ENCODE peak calls at places on chromosomes 16 and 17, in four cellular contexts. One of them, this sample, is unnamed.

GRCh38 chr16:11497851-11498289 is 88.8 kb downstream of the LITAF start:
- DNase-seq in HepG2: peak
- DNase-seq in WTC11: no peak
- DNase-seq in A549: no peak
- DNase-seq in this sample: peak

GRCh38 chr17:57622886-57623433 is 122.1 kb downstream of the CCDC182 start:
- DNase-seq in HepG2: peak
- DNase-seq in WTC11: no peak
- DNase-seq in A549: peak
- DNase-seq in this sample: no peak

GRCh38 chr17:27577884-27578717 is 52.9 kb upstream of the LGALS9 start:
- DNase-seq in HepG2: no peak
- DNase-seq in WTC11: no peak
- DNase-seq in A549: no peak
- DNase-seq in this sample: peak

GRCh38 chr16:85829751-85830445 is 30.4 kb downstream of the COX4I1 start:
- DNase-seq in HepG2: no peak
- DNase-seq in WTC11: no peak
- DNase-seq in A549: no peak
- DNase-seq in this sample: no peak

GRCh38 chr17:33233855-33234228 is 59.3 kb downstream of the ASIC2 start:
- DNase-seq in HepG2: no peak
- DNase-seq in WTC11: no peak
- DNase-seq in A549: no peak
- DNase-seq in this sample: no peak

GRCh38 chr17:56624315-56624714 is 30.8 kb downstream of the NOG start:
- DNase-seq in HepG2: no peak
- DNase-seq in WTC11: no peak
- DNase-seq in A549: no peak
- DNase-seq in this sample: no peak

GRCh38 chr17:44254696-44255095 is 13.2 kb downstream of the SLC4A1 start:
- DNase-seq in HepG2: no peak
- DNase-seq in WTC11: no peak
- DNase-seq in A549: no peak
- DNase-seq in this sample: no peak

GRCh38 chr16:2816751-2817495 is at the start of gene PRSS21:
- DNase-seq in HepG2: no peak
- DNase-seq in WTC11: peak
- DNase-seq in A549: no peak
- DNase-seq in this sample: peak

GRCh38 chr17:9052921-9053320 is 31.6 kb downstream of the NTN1 start:
- DNase-seq in HepG2: no peak
- DNase-seq in WTC11: no peak
- DNase-seq in A549: no peak
- DNase-seq in this sample: no peak

GRCh38 chr17:75830168-75831031 is 13.8 kb downstream of the UNC13D start:
- DNase-seq in HepG2: no peak
- DNase-seq in WTC11: peak
- DNase-seq in A549: peak
- DNase-seq in this sample: peak

GRCh38 chr17:14301279-14301760 is 439 bp downstream of the HS3ST3B1 start:
- DNase-seq in HepG2: no peak
- DNase-seq in WTC11: no peak
- DNase-seq in A549: peak
- DNase-seq in this sample: peak

GRCh38 chr16:13419589-13419988 is 500.4 kb upstream of the ERCC4 start:
- DNase-seq in HepG2: no peak
- DNase-seq in WTC11: no peak
- DNase-seq in A549: no peak
- DNase-seq in this sample: no peak

GRCh38 chr16:19173649-19174383 is 5.8 kb downstream of the SYT17 start:
- DNase-seq in HepG2: no peak
- DNase-seq in WTC11: no peak
- DNase-seq in A549: no peak
- DNase-seq in this sample: no peak

GRCh38 chr17:27560668-27561067 is 70.3 kb upstream of the LGALS9 start:
- DNase-seq in HepG2: no peak
- DNase-seq in WTC11: no peak
- DNase-seq in A549: no peak
- DNase-seq in this sample: no peak

GRCh38 chr16:22373662-22374310 is 633 bp downstream of the CDR2 start:
- DNase-seq in HepG2: no peak
- DNase-seq in WTC11: peak
- DNase-seq in A549: no peak
- DNase-seq in this sample: no peak

GRCh38 chr17:71869833-71870545 is 250.8 kb upstream of the SOX9 start:
- DNase-seq in HepG2: no peak
- DNase-seq in WTC11: no peak
- DNase-seq in A549: no peak
- DNase-seq in this sample: no peak

DNA sequence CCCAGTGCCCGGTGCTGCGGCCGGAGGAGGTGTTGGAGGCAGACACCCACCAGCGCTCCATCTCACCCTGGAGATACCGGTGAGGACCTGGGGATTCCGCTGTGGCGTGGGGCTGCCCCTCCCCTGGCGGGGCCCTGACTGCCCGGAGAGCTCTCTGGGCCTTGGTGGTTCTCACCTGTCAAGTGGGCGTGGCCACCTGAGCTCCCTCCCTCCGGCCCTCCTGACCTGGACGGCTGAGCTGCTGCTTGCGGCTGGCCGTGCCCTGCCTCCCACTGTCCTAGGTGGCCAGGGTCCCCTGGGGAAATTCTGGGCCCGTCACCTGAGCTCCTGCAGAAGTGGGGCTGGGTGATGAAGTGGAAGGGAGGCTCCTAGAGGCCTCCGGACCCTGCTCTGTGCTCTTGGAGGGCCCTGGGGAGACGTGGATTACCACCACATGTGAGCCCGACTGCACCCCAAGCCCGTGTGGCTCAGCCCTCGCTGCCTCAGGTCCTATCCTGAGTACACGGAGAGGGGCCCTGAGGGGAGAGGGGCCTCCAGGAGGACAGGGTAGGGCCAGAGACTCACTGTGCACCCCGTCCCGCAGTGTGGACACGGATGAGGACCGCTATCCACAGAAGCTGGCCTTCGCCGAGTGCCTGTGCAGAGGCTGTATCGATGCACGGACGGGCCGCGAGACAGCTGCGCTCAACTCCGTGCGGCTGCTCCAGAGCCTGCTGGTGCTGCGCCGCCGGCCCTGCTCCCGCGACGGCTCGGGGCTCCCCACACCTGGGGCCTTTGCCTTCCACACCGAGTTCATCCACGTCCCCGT is 1.1 kb downstream of the IL17C start:
- DNase-seq in HepG2: no peak
- DNase-seq in WTC11: peak
- DNase-seq in A549: no peak
- DNase-seq in this sample: no peak
- TF ChIP-seq NR3C1 in HepG2: no peak
- TF ChIP-seq NR3C1 in WTC11: no peak
- TF ChIP-seq NR3C1 in A549: no peak
- TF ChIP-seq NR3C1 in this sample: no peak

GRCh38 chr16:75027520-75028300 is 28.9 kb downstream of the ZNRF1 start:
- DNase-seq in HepG2: no peak
- DNase-seq in WTC11: no peak
- DNase-seq in A549: no peak
- DNase-seq in this sample: no peak
- TF ChIP-seq NR3C1 in HepG2: no peak
- TF ChIP-seq NR3C1 in WTC11: no peak
- TF ChIP-seq NR3C1 in A549: no peak
- TF ChIP-seq NR3C1 in this sample: no peak

GRCh38 chr17:17401271-17401781 is 75.5 kb upstream of the MED9 start:
- DNase-seq in HepG2: peak
- DNase-seq in WTC11: peak
- DNase-seq in A549: peak
- DNase-seq in this sample: peak

GRCh38 chr17:17403899-17404576 is 72.8 kb upstream of the MED9 start:
- DNase-seq in HepG2: no peak
- DNase-seq in WTC11: no peak
- DNase-seq in A549: no peak
- DNase-seq in this sample: no peak

GRCh38 chr17:17400566-17401184 is 76.1 kb upstream of the MED9 start:
- DNase-seq in HepG2: no peak
- DNase-seq in WTC11: no peak
- DNase-seq in A549: no peak
- DNase-seq in this sample: no peak

GRCh38 chr17:17400070-17400469 is 76.7 kb upstream of the MED9 start:
- DNase-seq in HepG2: no peak
- DNase-seq in WTC11: no peak
- DNase-seq in A549: no peak
- DNase-seq in this sample: no peak

DNA sequence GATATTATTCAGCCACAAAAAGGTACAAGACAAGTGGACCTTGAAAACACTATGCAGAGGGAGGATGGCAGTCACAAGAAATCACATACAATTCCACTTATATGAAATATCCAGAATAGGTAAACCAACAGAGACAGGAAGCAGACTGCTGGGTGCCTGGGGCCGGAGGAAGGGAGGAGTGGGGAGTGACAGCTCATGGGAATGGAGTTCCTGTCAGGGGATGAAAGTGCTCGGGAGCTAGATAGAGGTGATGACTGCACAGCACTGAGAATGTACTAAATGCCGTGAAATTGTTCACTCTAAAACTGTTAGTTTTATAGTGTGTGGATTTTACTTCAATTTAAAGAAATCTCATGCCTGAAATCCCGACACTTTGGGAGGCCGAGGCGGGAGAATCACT is 74.2 kb upstream of the MED9 start:
- DNase-seq in HepG2: peak
- DNase-seq in WTC11: no peak
- DNase-seq in A549: no peak
- DNase-seq in this sample: no peak
- TF ChIP-seq NR3C1 in HepG2: no peak
- TF ChIP-seq NR3C1 in WTC11: no peak
- TF ChIP-seq NR3C1 in A549: no peak
- TF ChIP-seq NR3C1 in this sample: no peak

GRCh38 chr17:10243905-10244844 is 45.8 kb upstream of the GAS7 start:
- DNase-seq in HepG2: no peak
- DNase-seq in WTC11: no peak
- DNase-seq in A549: no peak
- DNase-seq in this sample: no peak
- TF ChIP-seq NR3C1 in HepG2: no peak
- TF ChIP-seq NR3C1 in WTC11: no peak
- TF ChIP-seq NR3C1 in A549: no peak
- TF ChIP-seq NR3C1 in this sample: no peak

GRCh38 chr16:29744541-29745101 is 1.2 kb downstream of the C16orf54 start:
- DNase-seq in HepG2: no peak
- DNase-seq in WTC11: no peak
- DNase-seq in A549: no peak
- DNase-seq in this sample: no peak

GRCh38 chr16:29742683-29743275 is 3.0 kb downstream of the C16orf54 start:
- DNase-seq in HepG2: no peak
- DNase-seq in WTC11: no peak
- DNase-seq in A549: no peak
- DNase-seq in this sample: no peak

GRCh38 chr16:29743827-29744531 is 1.8 kb downstream of the C16orf54 start:
- DNase-seq in HepG2: no peak
- DNase-seq in WTC11: no peak
- DNase-seq in A549: no peak
- DNase-seq in this sample: no peak

GRCh38 chr16:29745126-29745852 is 501 bp downstream of the C16orf54 start:
- DNase-seq in HepG2: no peak
- DNase-seq in WTC11: no peak
- DNase-seq in A549: no peak
- DNase-seq in this sample: no peak

GRCh38 chr16:29743475-29743826 is 2.3 kb downstream of the C16orf54 start:
- DNase-seq in HepG2: no peak
- DNase-seq in WTC11: no peak
- DNase-seq in A549: no peak
- DNase-seq in this sample: no peak
- TF ChIP-seq NR3C1 in HepG2: no peak
- TF ChIP-seq NR3C1 in WTC11: no peak
- TF ChIP-seq NR3C1 in A549: no peak
- TF ChIP-seq NR3C1 in this sample: no peak

GRCh38 chr17:31392002-31392855 is 754 bp downstream of the RAB11FIP4 start:
- DNase-seq in HepG2: no peak
- DNase-seq in WTC11: no peak
- DNase-seq in A549: no peak
- DNase-seq in this sample: no peak
- TF ChIP-seq NR3C1 in HepG2: no peak
- TF ChIP-seq NR3C1 in WTC11: no peak
- TF ChIP-seq NR3C1 in A549: no peak
- TF ChIP-seq NR3C1 in this sample: no peak

DNA sequence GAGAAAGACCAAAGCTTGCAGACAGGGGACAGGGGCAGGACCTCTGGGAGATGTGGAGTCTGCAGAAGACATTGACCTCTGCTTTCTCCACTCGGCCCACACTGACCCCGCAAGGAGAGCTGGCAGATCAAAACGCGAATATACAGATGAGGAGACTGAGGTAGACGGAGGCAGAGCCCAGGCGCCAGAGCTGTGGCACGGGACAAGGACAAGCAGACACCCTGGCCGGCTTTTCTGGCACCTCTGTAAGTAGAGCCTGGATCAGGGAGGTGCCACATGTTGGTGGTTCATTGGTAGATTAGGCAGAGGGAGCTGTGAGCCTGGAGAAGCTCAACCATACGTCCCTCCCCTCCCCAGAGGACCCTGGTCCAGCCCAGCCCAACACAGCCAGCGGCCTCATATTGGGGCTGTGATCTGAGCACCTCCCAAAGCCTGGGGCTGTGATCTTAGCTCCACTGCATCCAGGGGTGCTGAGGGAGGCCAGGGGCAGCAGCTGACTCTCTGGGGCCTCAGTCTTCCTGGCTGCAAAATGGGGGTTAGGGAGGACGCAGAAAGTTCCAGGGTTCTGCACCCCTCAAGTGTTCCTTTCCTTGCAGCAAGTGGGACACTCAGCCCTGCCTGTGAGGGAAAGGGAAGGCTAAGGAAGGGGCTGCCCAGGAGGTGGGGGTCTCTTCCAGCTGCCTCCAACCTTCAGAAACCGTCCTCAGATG is 4.0 kb downstream of the NATD1 start:
- DNase-seq in HepG2: no peak
- DNase-seq in WTC11: no peak
- DNase-seq in A549: no peak
- DNase-seq in this sample: no peak
- TF ChIP-seq NR3C1 in HepG2: no peak
- TF ChIP-seq NR3C1 in WTC11: no peak
- TF ChIP-seq NR3C1 in A549: no peak
- TF ChIP-seq NR3C1 in this sample: no peak